ENCODE peak calls at places on chromosomes 7 and 10, in five cellular contexts. Y is H9, E is trophoblast cell, S is mesenchymal stem cell, U is H1. W is an unnamed sample.

GRCh38 chr7:92621641-92622429 is 31.6 kb upstream of the FAM133B start:
- DNase-seq in Y (no peak), E (no peak), S (peak), U (no peak), W (no peak)

GRCh38 chr10:6399241-6399701 is 180.8 kb downstream of the PRKCQ start:
- DNase-seq in Y (no peak), E (peak), S (peak), U (no peak), W (no peak)

GRCh38 chr7:115838829-115839228 is 191.7 kb downstream of the TFEC start:
- DNase-seq in Y (no peak), E (no peak), S (peak), U (no peak), W (no peak)

GRCh38 chr10:133544506-133544905 is 17.3 kb downstream of the CYP2E1 start:
- DNase-seq in Y (no peak), E (no peak), S (no peak), U (no peak), W (no peak)

GRCh38 chr7:130993671-130994365 is 259.8 kb upstream of the KLF14 start:
- DNase-seq in Y (no peak), E (no peak), S (no peak), U (no peak), W (no peak)

GRCh38 chr10:85421421-85421820 is 945.2 kb downstream of the GRID1 start:
- DNase-seq in Y (no peak), E (no peak), S (no peak), U (no peak), W (no peak)

GRCh38 chr10:89414879-89415821 is 782 bp downstream of the IFIT5 start:
- DNase-seq in Y (peak), E (peak), S (peak), U (peak), W (peak)

GRCh38 chr7:22935269-22935668 is 78.7 kb downstream of the HYCC1 start:
- DNase-seq in Y (no peak), E (no peak), S (peak), U (no peak), W (no peak)

GRCh38 chr10:37226524-37226923 is 101.1 kb downstream of the ANKRD30A start:
- DNase-seq in Y (no peak), E (no peak), S (no peak), U (no peak), W (no peak)

GRCh38 chr10:29946953-29947700 is 112.3 kb downstream of the JCAD start:
- DNase-seq in Y (no peak), E (peak), S (peak), U (peak), W (no peak)

GRCh38 chr10:112758961-112759360 is 191.1 kb upstream of the TCF7L2 start:
- DNase-seq in Y (no peak), E (no peak), S (no peak), U (no peak), W (no peak)

GRCh38 chr10:69874464-69874863 is 72.8 kb downstream of the COL13A1 start:
- DNase-seq in Y (no peak), E (no peak), S (peak), U (no peak), W (no peak)

GRCh38 chr10:30228638-30229037 is 120.4 kb downstream of the MTPAP start:
- DNase-seq in Y (no peak), E (no peak), S (no peak), U (no peak), W (no peak)

GRCh38 chr7:70887186-70887585 is 244.8 kb upstream of the GALNT17 start:
- DNase-seq in Y (no peak), E (no peak), S (no peak), U (no peak), W (no peak)

GRCh38 chr7:30888783-30889182 is 22.9 kb upstream of the AQP1 start:
- DNase-seq in Y (no peak), E (peak), S (peak), U (no peak), W (no peak)

GRCh38 chr7:6246257-6246917 is 26.0 kb downstream of the CYTH3 start:
- DNase-seq in Y (no peak), E (no peak), S (no peak), U (no peak), W (no peak)

GRCh38 chr10:92690211-92691041 is 671 bp downstream of the HHEX start:
- DNase-seq in Y (peak), E (peak), S (peak), U (peak), W (peak)

GRCh38 chr10:126723226-126723625 is 52.7 kb upstream of the C10orf90 start:
- DNase-seq in Y (no peak), E (no peak), S (no peak), U (no peak), W (no peak)

GRCh38 chr7:156017916-156018700 is 205.8 kb upstream of the SHH start:
- DNase-seq in Y (no peak), E (no peak), S (no peak), U (peak), W (no peak)

GRCh38 chr7:154212861-154213260 is 160.7 kb downstream of the DPP6 start:
- DNase-seq in Y (no peak), E (no peak), S (no peak), U (no peak), W (no peak)

GRCh38 chr7:1370738-1371137 is 88.5 kb downstream of the MICALL2 start:
- DNase-seq in Y (no peak), E (no peak), S (no peak), U (no peak), W (no peak)

GRCh38 chr7:1372671-1373379 is 86.4 kb downstream of the MICALL2 start:
- DNase-seq in Y (no peak), E (no peak), S (no peak), U (no peak), W (no peak)

GRCh38 chr7:1368682-1369571 is 90.3 kb downstream of the MICALL2 start:
- DNase-seq in Y (peak), E (no peak), S (no peak), U (peak), W (peak)

GRCh38 chr7:1369856-1370657 is 89.2 kb downstream of the MICALL2 start:
- DNase-seq in Y (no peak), E (no peak), S (no peak), U (peak), W (no peak)

DNA sequence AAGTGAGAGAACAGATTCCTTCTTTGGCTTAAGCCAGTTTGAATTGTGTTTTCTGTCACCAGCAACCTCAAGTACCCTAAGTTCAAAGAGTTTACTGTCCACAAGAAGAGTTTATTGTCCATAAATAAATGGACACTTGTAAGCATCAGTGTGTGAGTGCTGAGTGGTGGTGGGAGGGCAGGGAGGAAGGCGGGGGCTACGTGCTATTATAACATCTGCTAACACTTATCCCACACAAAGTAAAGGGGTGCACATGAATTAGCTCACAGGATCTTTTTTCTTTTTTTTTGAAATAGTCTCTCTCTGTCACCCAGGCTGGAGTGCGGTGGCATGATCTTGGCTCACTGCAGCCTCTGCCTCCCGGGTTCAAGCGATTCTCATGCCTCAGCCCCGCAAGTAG is 87.2 kb downstream of the MICALL2 start:
- DNase-seq in Y (no peak), E (no peak), S (no peak), U (no peak), W (no peak)
- H2BK12ac ChIP-seq in Y (no peak), E (no peak), S (no peak), U (no peak), W (no peak)

DNA sequence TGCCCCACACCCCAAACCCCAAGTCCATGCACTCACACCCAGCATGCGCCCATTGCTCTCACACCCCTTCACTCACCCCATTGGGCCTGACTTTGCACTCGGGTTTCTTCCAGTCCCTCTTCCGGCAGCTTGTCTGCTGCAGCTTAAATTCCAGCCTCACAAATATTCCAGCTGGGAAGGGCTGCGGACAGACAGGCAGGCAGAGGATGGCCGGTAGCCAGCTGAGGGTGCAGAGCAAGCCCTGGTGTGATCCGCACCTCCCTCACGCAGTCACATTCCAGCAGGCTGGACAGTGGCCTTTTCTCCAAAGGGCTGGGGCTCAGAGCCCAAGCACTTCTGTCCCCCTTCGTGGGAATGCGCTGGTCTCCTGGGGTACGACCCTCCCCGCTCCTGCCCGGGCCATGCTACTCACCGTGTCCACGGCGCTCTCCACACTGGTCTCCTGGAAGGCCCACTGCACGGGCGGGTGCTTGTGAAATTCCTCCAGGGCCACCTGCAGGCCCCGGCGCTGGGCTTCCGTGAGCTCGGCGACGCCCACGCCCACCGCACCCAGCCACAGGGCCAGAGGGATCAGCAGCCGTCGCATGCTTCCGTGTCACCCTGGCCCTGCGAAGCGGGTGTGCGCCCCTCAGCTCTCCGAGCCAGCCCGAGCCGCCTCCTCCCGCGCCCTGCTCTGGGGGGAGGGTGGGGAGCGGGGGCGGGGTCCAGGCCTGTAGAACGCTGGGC is 1.2 kb downstream of the RARRES2 start:
- DNase-seq in Y (no peak), E (no peak), S (peak), U (no peak), W (no peak)
- H4K91ac ChIP-seq in Y (no peak), E (peak), S (no peak), U (peak), W (no peak)

DNA sequence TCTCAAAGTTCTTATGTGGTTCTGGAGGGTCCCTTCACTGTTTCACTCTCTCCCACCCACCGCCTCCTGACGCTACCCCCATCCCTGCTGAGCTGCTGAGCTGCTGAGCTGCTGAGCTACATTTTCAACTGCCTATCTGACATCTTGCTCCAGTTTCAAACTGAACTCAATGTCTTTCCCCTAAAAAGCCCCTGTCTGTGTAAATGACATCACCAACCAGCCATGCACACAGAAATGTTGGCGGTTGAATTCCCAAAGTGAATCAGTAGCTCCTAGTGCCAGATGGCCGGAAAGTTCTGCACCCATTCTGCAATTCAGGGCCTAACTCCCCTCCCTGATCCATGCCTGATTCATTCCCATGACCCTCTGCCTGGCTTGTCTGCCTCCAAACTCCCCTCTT is 71.2 kb downstream of the WNT2 start:
- DNase-seq in Y (no peak), E (no peak), S (peak), U (no peak), W (no peak)
- H3K18ac ChIP-seq in Y (no peak), E (no peak), S (no peak), U (no peak), W (no peak)

GRCh38 chr10:59505931-59506330 is 143.6 kb upstream of the FAM13C start:
- DNase-seq in Y (no peak), E (no peak), S (no peak), U (no peak), W (no peak)

GRCh38 chr10:59508296-59508695 is 145.9 kb upstream of the FAM13C start:
- DNase-seq in Y (no peak), E (no peak), S (peak), U (no peak), W (no peak)

GRCh38 chr10:59513558-59513957 is 151.2 kb upstream of the FAM13C start:
- DNase-seq in Y (no peak), E (no peak), S (no peak), U (no peak), W (no peak)

GRCh38 chr10:59512951-59513350 is 150.6 kb upstream of the FAM13C start:
- DNase-seq in Y (no peak), E (no peak), S (no peak), U (no peak), W (no peak)

GRCh38 chr10:59508956-59509355 is 146.6 kb upstream of the FAM13C start:
- DNase-seq in Y (no peak), E (no peak), S (no peak), U (no peak), W (no peak)
- H2BK12ac ChIP-seq in Y (no peak), E (no peak), S (no peak), U (no peak), W (no peak)

W was measured in neuronal stem cell.